ENCODE peak calls at places on chromosomes 12 and 14, in four cellular contexts. M, U, R and J are unnamed samples.

GRCh38 chr14:24094839-24095195 is 706 bp downstream of the PCK2 start:
- ATAC-seq in R (no peak), M (no peak), U (peak; percentile 3), J (no peak)

GRCh38 chr14:38004610-38004879 is 203.2 kb upstream of the SSTR1 start:
- ATAC-seq in U (no peak), R (no peak), M (no peak), J (no peak)

GRCh38 chr12:24719293-24719721 is 229.6 kb downstream of the BCAT1 start:
- ATAC-seq in R (no peak), U (no peak), M (no peak), J (no peak)

GRCh38 chr12:30810918-30811317 is 56.2 kb upstream of the CAPRIN2 start:
- ATAC-seq in R (no peak), M (no peak), U (no peak), J (no peak)

GRCh38 chr12:90055071-90055470 is 346.4 kb upstream of the ATP2B1 start:
- ATAC-seq in R (no peak), U (no peak), M (no peak), J (no peak)

GRCh38 chr14:50303744-50304471 is 8.1 kb downstream of the L2HGDH start:
- ATAC-seq in R (no peak), U (peak; percentile 26), M (no peak), J (no peak)

GRCh38 chr12:69987453-69988102 is 162.6 kb downstream of the MYRFL start:
- ATAC-seq in M (peak; percentile 53), R (peak; percentile 79), U (peak; percentile 84), J (peak; percentile 83)

GRCh38 chr12:54259194-54260011 is 20.5 kb downstream of the CBX5 start:
- ATAC-seq in U (peak; percentile 76), M (peak; percentile 91), R (peak; percentile 97), J (peak; percentile 89)

GRCh38 chr14:104224516-104225281 is 86.3 kb downstream of the KIF26A start:
- ATAC-seq in M (peak; percentile 70), U (peak; percentile 54), R (no peak), J (no peak)

GRCh38 chr14:64673748-64674147 is 30.5 kb upstream of the PLEKHG3 start:
- ATAC-seq in M (no peak), U (no peak), R (no peak), J (no peak)

GRCh38 chr12:106226884-106227640 is 20.8 kb downstream of the CKAP4 start:
- ATAC-seq in M (peak; percentile 52), R (peak; percentile 64), U (peak; percentile 74), J (no peak)

GRCh38 chr14:60090864-60091519 is 731 bp upstream of the PCNX4 start:
- ATAC-seq in M (peak; percentile 42), U (peak; percentile 5), R (peak; percentile 45), J (peak; percentile 14)

GRCh38 chr14:55374771-55375170 is 36.9 kb downstream of the ATG14 start:
- ATAC-seq in M (no peak), R (no peak), U (peak; percentile 72), J (no peak)

GRCh38 chr14:36503771-36504741 is 16.0 kb downstream of the NKX2-1 start:
- ATAC-seq in R (no peak), M (no peak), U (no peak), J (peak; percentile 41)

GRCh38 chr12:32698285-32698684 is 19.2 kb downstream of the DNM1L start:
- ATAC-seq in R (no peak), U (no peak), M (no peak), J (no peak)

GRCh38 chr12:31589582-31589895 is 1.4 kb downstream of the DENND5B start:
- ATAC-seq in U (no peak), R (peak; percentile 72), M (no peak), J (no peak)

GRCh38 chr12:76560083-76560491 is 516 bp upstream of the OSBPL8 start:
- ATAC-seq in U (no peak), M (no peak), R (no peak), J (no peak)

GRCh38 chr14:94021416-94022157 is 4.6 kb upstream of the OTUB2 start:
- ATAC-seq in M (no peak), R (no peak), U (no peak), J (no peak)

GRCh38 chr14:34930591-34931069 is 52.2 kb upstream of the SRP54 start:
- ATAC-seq in R (no peak), M (no peak), U (peak; percentile 35), J (no peak)

GRCh38 chr12:120536064-120536791 is 2.1 kb downstream of the RNF10 start:
- ATAC-seq in R (no peak), U (peak; percentile 31), M (no peak), J (no peak)

GRCh38 chr14:97380539-97380941 is 583.4 kb downstream of the VRK1 start:
- ATAC-seq in M (peak; percentile 93), R (no peak), U (no peak), J (no peak)

GRCh38 chr12:45674181-45674580 is 55.3 kb upstream of the ARID2 start:
- ATAC-seq in U (no peak), R (no peak), M (no peak), J (no peak)